ENCODE peak calls at places on chromosome 13, in five cellular contexts. P is fibroblast of lung, R is breast epithelium, N is endothelial cell of umbilical vein, D is tibial nerve. E is an unnamed sample. For H3K36me3, the result is how much of the 10 kb centered on the place peaks cover.

GRCh38 chr13:112733112-112733511 is 43.3 kb downstream of the ATP11A start:
- DNase-seq in D (no peak), R (no peak), P (no peak), N (no peak), E (no peak)

GRCh38 chr13:113840541-113841354 is 23.1 kb downstream of the GAS6 start:
- DNase-seq in P (peak), D (no peak), N (no peak), R (no peak), E (no peak)

GRCh38 chr13:37097008-37097579 is 8.4 kb downstream of the CSNK1A1L start:
- DNase-seq in R (no peak), D (no peak), N (no peak), P (no peak), E (no peak)

GRCh38 chr13:25085125-25085742 is 10.7 kb upstream of the PABPC3 start:
- DNase-seq in P (peak), R (no peak), N (peak), D (no peak), E (no peak)

GRCh38 chr13:46389985-46390384 is 2.9 kb upstream of the RUBCNL start:
- DNase-seq in D (peak), R (peak), P (peak), N (no peak), E (no peak)

GRCh38 chr13:26976336-26976735 is 195.3 kb downstream of the USP12 start:
- DNase-seq in R (no peak), P (no peak), N (no peak), D (no peak), E (no peak)

GRCh38 chr13:75934889-75935288 is 298.8 kb downstream of the LMO7 start:
- DNase-seq in P (peak), R (no peak), N (no peak), D (no peak), E (no peak)

GRCh38 chr13:27182844-27183497 is 11.4 kb upstream of the USP12 start:
- DNase-seq in R (peak), N (peak), D (no peak), P (peak), E (no peak)

GRCh38 chr13:107834268-107834667 is 381.1 kb downstream of the LIG4 start:
- DNase-seq in D (no peak), R (no peak), P (no peak), N (no peak), E (no peak)

GRCh38 chr13:28763887-28764286 is 45.1 kb upstream of the SLC46A3 start:
- DNase-seq in N (no peak), R (no peak), P (no peak), D (no peak), E (no peak)

GRCh38 chr13:63586467-63586866 is 2170.8 kb upstream of the PCDH20 start:
- DNase-seq in R (no peak), D (no peak), N (no peak), P (no peak), E (no peak)

GRCh38 chr13:66875264-66875663 is 354.9 kb downstream of the PCDH9 start:
- DNase-seq in D (no peak), P (no peak), N (no peak), R (no peak), E (no peak)

GRCh38 chr13:97280478-97280877 is 58.3 kb downstream of the MBNL2 start:
- DNase-seq in R (no peak), D (no peak), P (no peak), N (no peak), E (no peak)

GRCh38 chr13:51502206-51502651 is 49.4 kb upstream of the INTS6 start:
- DNase-seq in N (no peak), D (no peak), R (no peak), P (peak), E (no peak)

GRCh38 chr13:47027797-47028437 is 131.1 kb upstream of the HTR2A start:
- DNase-seq in D (no peak), N (no peak), P (no peak), R (no peak), E (no peak)

GRCh38 chr13:79534596-79534995 is 53.6 kb downstream of the NDFIP2 start:
- DNase-seq in D (no peak), N (no peak), R (no peak), P (no peak), E (no peak)

GRCh38 chr13:91185294-91185863 is 162.1 kb upstream of the MIR17HG start:
- DNase-seq in P (peak), N (peak), D (no peak), R (no peak), E (no peak)

GRCh38 chr13:112684041-112684440 is 5.8 kb upstream of the ATP11A start:
- DNase-seq in N (no peak), P (no peak), R (no peak), D (no peak), E (no peak)

GRCh38 chr13:106337096-106337495 is 198.4 kb downstream of the EFNB2 start:
- DNase-seq in P (peak), R (no peak), D (no peak), N (no peak), E (no peak)

GRCh38 chr13:20053016-20053415 is 94.5 kb downstream of the ZMYM2 start:
- DNase-seq in R (no peak), P (no peak), N (no peak), D (no peak), E (no peak)
- H3K36me3 ChIP-seq in R (under half), P (under half), N (under half), D (under half), E (under half)

GRCh38 chr13:109510036-109510435 is 276.3 kb downstream of the IRS2 start:
- DNase-seq in R (no peak), N (no peak), D (no peak), P (no peak), E (no peak)
- H3K27ac ChIP-seq in R (no peak), N (no peak), D (no peak), P (no peak), E (no peak)

DNA sequence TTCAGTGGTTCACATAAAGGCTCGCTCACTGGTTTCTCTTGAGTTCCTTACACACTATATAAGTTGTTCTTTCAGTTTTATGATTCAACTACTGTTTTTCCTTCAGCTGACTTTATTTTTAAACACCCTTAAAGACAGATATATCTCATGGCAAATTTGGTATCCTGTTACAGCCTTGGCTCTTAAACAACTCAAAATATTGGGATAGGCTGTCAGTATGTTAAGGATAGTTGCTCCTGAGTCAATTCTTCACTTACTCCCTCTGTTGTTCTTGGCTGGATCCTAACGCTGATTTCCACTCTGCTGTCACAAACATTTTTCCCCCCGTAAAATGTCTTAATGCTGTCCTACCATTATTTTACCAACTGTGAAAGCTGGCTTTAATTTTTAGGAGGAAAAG is 1.2 kb downstream of the KCNRG start:
- DNase-seq in R (no peak), N (peak), D (no peak), P (peak), E (no peak)
- H3K36me3 ChIP-seq in R (under half), N (under half), D (under half), P (under half), E (under half)

DNA sequence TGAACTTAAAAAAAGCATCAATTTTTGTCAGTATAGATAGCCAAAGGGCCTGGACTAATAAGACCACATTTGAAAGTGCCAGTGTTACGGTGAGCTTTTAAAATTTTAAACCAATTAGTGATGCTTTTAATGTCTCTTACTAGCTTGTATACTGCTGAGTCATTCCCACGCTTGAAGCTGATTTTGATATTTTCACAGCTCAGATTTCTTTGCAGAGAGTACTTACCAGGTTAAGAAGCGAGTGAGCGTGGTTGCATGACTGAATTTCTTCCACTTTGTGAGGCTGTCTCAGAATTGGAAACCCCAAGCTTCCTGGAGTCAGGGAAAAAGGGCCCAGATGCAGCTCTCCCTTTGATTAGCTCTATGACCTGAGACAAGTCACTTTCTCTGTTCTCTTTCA is 74.5 kb upstream of the NBEA start:
- DNase-seq in D (no peak), P (peak), R (no peak), N (no peak), E (no peak)
- H3K27ac ChIP-seq in D (no peak), P (no peak), R (no peak), N (no peak), E (no peak)

GRCh38 chr13:32262619-32263018 is 52.5 kb downstream of the ZAR1L start:
- DNase-seq in P (no peak), N (peak), R (no peak), D (no peak), E (no peak)
- H3K36me3 ChIP-seq in P (under half), N (under half), R (under half), D (under half), E (under half)

GRCh38 chr13:45333973-45334922 is 6.7 kb downstream of the TPT1 start:
- DNase-seq in D (no peak), N (peak), P (no peak), R (no peak), E (peak)

GRCh38 chr13:45331981-45332830 is 8.8 kb downstream of the TPT1 start:
- DNase-seq in R (no peak), D (no peak), N (peak), P (peak), E (no peak)

GRCh38 chr13:45335397-45336024 is 5.5 kb downstream of the TPT1 start:
- DNase-seq in N (no peak), P (no peak), R (no peak), D (no peak), E (no peak)

GRCh38 chr13:45332831-45333219 is 8.2 kb downstream of the TPT1 start:
- DNase-seq in D (no peak), N (no peak), P (no peak), R (no peak), E (no peak)

GRCh38 chr13:45333251-45333972 is 7.6 kb downstream of the TPT1 start:
- DNase-seq in P (no peak), N (no peak), R (no peak), D (no peak), E (no peak)
- H3K27ac ChIP-seq in P (no peak), N (no peak), R (no peak), D (no peak), E (peak)

DNA sequence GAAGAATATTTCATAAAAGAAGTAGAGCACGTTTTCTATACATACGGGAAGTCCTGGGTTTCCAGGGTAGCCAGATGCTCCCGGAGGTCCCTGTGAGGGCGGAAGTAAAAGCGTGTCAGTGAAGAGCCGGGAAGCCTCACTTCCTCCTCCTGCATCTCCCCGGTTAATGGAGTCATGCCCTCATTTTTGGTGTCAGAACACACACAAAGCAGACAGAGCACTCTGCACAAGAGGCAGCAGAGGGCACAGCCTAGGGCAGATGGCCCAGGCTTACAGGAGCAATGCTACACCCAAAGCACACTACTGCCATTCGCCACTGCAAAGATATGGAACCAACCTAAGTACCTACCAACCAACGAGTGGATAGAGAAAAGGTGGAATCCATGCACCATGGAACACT is 94.4 kb downstream of the COL4A1 start:
- DNase-seq in D (no peak), N (no peak), R (no peak), P (no peak), E (no peak)
- H3K36me3 ChIP-seq in D (under half), N (under half), R (under half), P (under half), E (under half)

GRCh38 chr13:77583551-77583950 is 48.0 kb downstream of the SCEL start:
- DNase-seq in N (no peak), P (no peak), D (no peak), R (no peak), E (no peak)
- H3K27ac ChIP-seq in N (no peak), P (no peak), D (no peak), R (peak), E (no peak)

DNA sequence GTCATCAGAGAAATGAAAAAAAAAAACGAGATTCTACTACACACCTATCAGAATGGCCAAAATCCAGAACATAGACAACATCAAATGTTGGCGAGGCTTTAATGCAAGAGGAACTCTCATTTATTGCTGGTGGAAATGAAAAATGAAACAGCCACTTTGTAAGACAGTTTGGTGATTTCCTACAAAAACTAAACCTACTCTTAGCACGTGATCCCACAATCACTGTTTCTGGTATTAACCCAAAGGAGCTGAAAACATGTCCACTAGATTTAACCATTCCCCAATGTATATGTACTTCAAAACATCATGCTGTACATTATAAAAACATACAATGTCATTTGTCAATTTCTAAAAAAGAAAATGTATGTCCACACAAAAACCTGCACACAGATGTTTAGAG is 13.0 kb downstream of the MYCBP2 start:
- DNase-seq in R (no peak), N (no peak), P (no peak), D (no peak), E (no peak)
- H3K36me3 ChIP-seq in R (under half), N (under half), P (under half), D (under half), E (under half)

GRCh38 chr13:74070065-74070464 is 64.1 kb downstream of the KLF12 start:
- DNase-seq in P (no peak), N (no peak), R (no peak), D (no peak), E (peak)
- H3K27ac ChIP-seq in P (no peak), N (no peak), R (no peak), D (no peak), E (peak)

E was measured in effector memory CD4-positive, alpha-beta T cell.